ENCODE peak calls at places on chromosomes 4 and X, in five cellular contexts. One of them, this sample, is unnamed.

GRCh38 chr4:177251237-177251636 is 58.4 kb upstream of the NEIL3 start:
- DNase-seq in cardiac fibroblast: no peak
- DNase-seq in heart left ventricle: no peak
- DNase-seq in OCI-LY7: no peak
- DNase-seq in gastrocnemius medialis: no peak
- DNase-seq in this sample: no peak

GRCh38 chrX:6228720-6229119 is at the start of gene NLGN4X:
- DNase-seq in cardiac fibroblast: no peak
- DNase-seq in heart left ventricle: no peak
- DNase-seq in OCI-LY7: no peak
- DNase-seq in gastrocnemius medialis: no peak
- DNase-seq in this sample: no peak

GRCh38 chr4:4985844-4986243 is 33.4 kb downstream of the CYTL1 start:
- DNase-seq in cardiac fibroblast: no peak
- DNase-seq in heart left ventricle: no peak
- DNase-seq in OCI-LY7: peak; percentile 8
- DNase-seq in gastrocnemius medialis: no peak
- DNase-seq in this sample: no peak

GRCh38 chr4:10019521-10020051 is 1.7 kb downstream of the SLC2A9 start:
- DNase-seq in cardiac fibroblast: no peak
- DNase-seq in heart left ventricle: no peak
- DNase-seq in OCI-LY7: no peak
- DNase-seq in gastrocnemius medialis: peak; percentile 55
- DNase-seq in this sample: no peak

GRCh38 chr4:184503869-184504300 is 29.5 kb upstream of the IRF2 start:
- DNase-seq in cardiac fibroblast: peak; percentile 31
- DNase-seq in heart left ventricle: no peak
- DNase-seq in OCI-LY7: peak; percentile 31
- DNase-seq in gastrocnemius medialis: no peak
- DNase-seq in this sample: no peak

GRCh38 chr4:98519268-98519993 is 139.0 kb downstream of the TSPAN5 start:
- DNase-seq in cardiac fibroblast: peak; percentile 75
- DNase-seq in heart left ventricle: no peak
- DNase-seq in OCI-LY7: no peak
- DNase-seq in gastrocnemius medialis: no peak
- DNase-seq in this sample: no peak

GRCh38 chrX:65635371-65635770 is 32.1 kb upstream of the MSN start:
- DNase-seq in cardiac fibroblast: peak; percentile 18
- DNase-seq in heart left ventricle: peak; percentile 38
- DNase-seq in OCI-LY7: no peak
- DNase-seq in gastrocnemius medialis: no peak
- DNase-seq in this sample: no peak

GRCh38 chr4:108762559-108763225 is at the start of gene ETNPPL:
- DNase-seq in cardiac fibroblast: peak; percentile 6
- DNase-seq in heart left ventricle: peak; percentile 36
- DNase-seq in OCI-LY7: no peak
- DNase-seq in gastrocnemius medialis: no peak
- DNase-seq in this sample: no peak

GRCh38 chr4:1728061-1728980 is 7.0 kb downstream of the TACC3 start:
- DNase-seq in cardiac fibroblast: no peak
- DNase-seq in heart left ventricle: no peak
- DNase-seq in OCI-LY7: no peak
- DNase-seq in gastrocnemius medialis: no peak
- DNase-seq in this sample: no peak
- TF ChIP-seq CTCF in cardiac fibroblast: no peak
- TF ChIP-seq CTCF in heart left ventricle: no peak
- TF ChIP-seq CTCF in OCI-LY7: no peak
- TF ChIP-seq CTCF in gastrocnemius medialis: no peak
- TF ChIP-seq CTCF in this sample: no peak

GRCh38 chr4:86482296-86482695 is 111.8 kb upstream of the PTPN13 start:
- DNase-seq in cardiac fibroblast: no peak
- DNase-seq in heart left ventricle: no peak
- DNase-seq in OCI-LY7: no peak
- DNase-seq in gastrocnemius medialis: no peak
- DNase-seq in this sample: no peak

GRCh38 chr4:86487738-86488137 is 106.4 kb upstream of the PTPN13 start:
- DNase-seq in cardiac fibroblast: no peak
- DNase-seq in heart left ventricle: no peak
- DNase-seq in OCI-LY7: no peak
- DNase-seq in gastrocnemius medialis: no peak
- DNase-seq in this sample: no peak

GRCh38 chr4:86481429-86481828 is 112.7 kb upstream of the PTPN13 start:
- DNase-seq in cardiac fibroblast: no peak
- DNase-seq in heart left ventricle: no peak
- DNase-seq in OCI-LY7: no peak
- DNase-seq in gastrocnemius medialis: no peak
- DNase-seq in this sample: no peak

GRCh38 chr4:86484241-86484640 is 109.9 kb upstream of the PTPN13 start:
- DNase-seq in cardiac fibroblast: no peak
- DNase-seq in heart left ventricle: no peak
- DNase-seq in OCI-LY7: no peak
- DNase-seq in gastrocnemius medialis: no peak
- DNase-seq in this sample: no peak

DNA sequence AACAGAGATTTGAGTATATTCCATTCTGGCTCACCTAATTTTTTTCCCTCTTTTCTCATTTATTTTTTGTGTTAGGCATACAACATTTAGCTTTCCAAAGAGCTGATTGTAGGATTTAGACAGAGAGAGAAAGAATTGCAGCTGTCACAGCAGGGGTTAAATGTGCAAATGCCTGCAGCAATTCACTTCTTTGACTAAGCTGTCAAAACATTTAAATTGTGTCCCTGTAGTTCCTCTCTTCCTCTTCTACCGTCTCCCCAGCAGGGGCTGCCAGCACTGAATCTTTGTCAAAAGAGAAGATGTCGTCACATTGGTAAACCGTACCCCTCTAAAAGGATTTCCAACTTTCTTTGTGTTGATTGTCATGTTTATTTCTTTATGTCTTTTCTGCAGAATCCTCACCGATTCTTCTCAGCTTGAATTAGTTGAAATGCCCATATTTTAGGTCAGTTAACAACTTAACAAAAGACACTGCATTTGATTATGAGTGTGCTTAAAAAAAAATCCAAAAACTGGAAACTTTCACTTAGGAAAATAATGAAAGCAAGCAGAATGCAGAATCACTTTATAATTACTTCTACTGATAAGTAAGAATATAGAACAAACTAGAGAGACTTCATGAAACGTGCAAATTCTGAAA is 111.1 kb upstream of the PTPN13 start:
- DNase-seq in cardiac fibroblast: no peak
- DNase-seq in heart left ventricle: no peak
- DNase-seq in OCI-LY7: no peak
- DNase-seq in gastrocnemius medialis: no peak
- DNase-seq in this sample: peak; percentile 10
- TF ChIP-seq CTCF in cardiac fibroblast: peak; percentile 35
- TF ChIP-seq CTCF in heart left ventricle: no peak
- TF ChIP-seq CTCF in OCI-LY7: no peak
- TF ChIP-seq CTCF in gastrocnemius medialis: no peak
- TF ChIP-seq CTCF in this sample: no peak

DNA sequence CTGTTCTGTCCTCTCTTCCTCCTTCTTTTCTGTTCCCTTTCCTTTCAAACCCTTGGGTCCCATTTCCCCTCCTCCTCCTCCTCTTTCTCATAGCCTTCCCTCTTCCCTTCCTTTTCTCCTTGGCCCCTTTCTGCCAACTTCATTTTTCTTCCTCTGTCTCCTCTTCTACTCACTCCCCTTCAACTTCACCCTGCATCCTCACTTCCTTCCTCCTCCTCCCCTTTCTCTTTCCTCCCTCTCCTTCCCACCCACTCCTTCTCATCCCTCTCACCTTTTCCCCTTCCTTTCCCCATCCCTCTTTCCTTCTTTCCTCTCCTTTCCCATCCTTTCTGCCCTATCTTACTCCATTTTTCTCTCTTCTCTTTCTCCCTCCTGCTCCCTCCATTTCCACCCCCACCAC is 360.6 kb downstream of the MID1IP1 start:
- DNase-seq in cardiac fibroblast: no peak
- DNase-seq in heart left ventricle: no peak
- DNase-seq in OCI-LY7: no peak
- DNase-seq in gastrocnemius medialis: no peak
- DNase-seq in this sample: no peak
- TF ChIP-seq CTCF in cardiac fibroblast: no peak
- TF ChIP-seq CTCF in heart left ventricle: no peak
- TF ChIP-seq CTCF in OCI-LY7: no peak
- TF ChIP-seq CTCF in gastrocnemius medialis: no peak
- TF ChIP-seq CTCF in this sample: no peak

GRCh38 chr4:138092060-138092459 is 150.1 kb downstream of the SLC7A11 start:
- DNase-seq in cardiac fibroblast: no peak
- DNase-seq in heart left ventricle: no peak
- DNase-seq in OCI-LY7: no peak
- DNase-seq in gastrocnemius medialis: no peak
- DNase-seq in this sample: no peak
- TF ChIP-seq CTCF in cardiac fibroblast: no peak
- TF ChIP-seq CTCF in heart left ventricle: no peak
- TF ChIP-seq CTCF in OCI-LY7: no peak
- TF ChIP-seq CTCF in gastrocnemius medialis: no peak
- TF ChIP-seq CTCF in this sample: no peak